ENCODE peak calls at places on chromosomes 12 and 14, in nine cellular contexts. R, N, S, T, I, P, H, W and F are unnamed samples.

GRCh38 chr12:42140901-42141300 is 3.8 kb downstream of the GXYLT1 start:
- DNase-seq in H (peak), R (peak), S (peak), W (no peak), T (no peak), P (no peak), N (peak), I (no peak), F (no peak)

GRCh38 chr14:72291908-72292688 is 359.9 kb downstream of the RGS6 start:
- DNase-seq in S (peak), I (no peak), R (peak), P (peak), N (peak), H (peak), T (no peak), W (no peak), F (no peak)

GRCh38 chr12:52907092-52907810 is 2.4 kb upstream of the KRT8 start:
- DNase-seq in P (no peak), T (peak), W (no peak), N (peak), S (peak), H (no peak), I (no peak), R (peak), F (peak)

GRCh38 chr14:62943202-62943601 is 102.1 kb downstream of the KCNH5 start:
- DNase-seq in N (peak), S (no peak), H (peak), P (no peak), W (no peak), T (no peak), R (no peak), I (no peak), F (no peak)

GRCh38 chr14:37594238-37594915 is 672 bp downstream of the FOXA1 start:
- DNase-seq in P (peak), R (peak), S (peak), T (peak), W (peak), H (peak), I (peak), N (peak), F (peak)

GRCh38 chr12:66052988-66053615 is 77.4 kb downstream of the LLPH start:
- DNase-seq in I (no peak), R (no peak), N (no peak), W (no peak), S (no peak), H (no peak), P (no peak), T (no peak), F (no peak)

GRCh38 chr14:99264691-99265090 is 7.3 kb downstream of the BCL11B start:
- DNase-seq in H (no peak), P (no peak), S (no peak), W (no peak), I (no peak), R (no peak), T (no peak), N (no peak), F (no peak)

GRCh38 chr14:70268760-70269159 is 80.0 kb upstream of the SLC8A3 start:
- DNase-seq in P (no peak), N (peak), H (no peak), I (no peak), R (no peak), S (no peak), W (no peak), T (no peak), F (no peak)

GRCh38 chr14:95297832-95298231 is 21.9 kb downstream of the CLMN start:
- DNase-seq in S (no peak), T (no peak), W (no peak), I (no peak), R (no peak), N (no peak), P (no peak), H (no peak), F (no peak)